ENCODE peak calls at places on chromosomes 2 and 18, in five cellular contexts. One of them, this sample, is unnamed. For H3K9me3, the result is how much of the 10 kb centered on the place peaks cover.

GRCh38 chr2:215447673-215448081 is 11.8 kb upstream of the FN1 start:
- DNase-seq in astrocyte: peak
- DNase-seq in tibial artery: no peak
- DNase-seq in breast epithelium: no peak
- DNase-seq in psoas muscle: no peak
- DNase-seq in this sample: no peak

GRCh38 chr2:74822771-74823283 is 11.1 kb upstream of the HK2 start:
- DNase-seq in tibial artery: no peak
- DNase-seq in breast epithelium: no peak
- DNase-seq in psoas muscle: no peak
- DNase-seq in astrocyte: no peak
- DNase-seq in this sample: no peak

GRCh38 chr2:199441759-199442158 is 16.0 kb downstream of the SATB2 start:
- DNase-seq in tibial artery: no peak
- DNase-seq in psoas muscle: no peak
- DNase-seq in astrocyte: no peak
- DNase-seq in breast epithelium: no peak
- DNase-seq in this sample: no peak

GRCh38 chr2:185502351-185502750 is 236.3 kb upstream of the FSIP2 start:
- DNase-seq in tibial artery: no peak
- DNase-seq in psoas muscle: no peak
- DNase-seq in astrocyte: no peak
- DNase-seq in breast epithelium: no peak
- DNase-seq in this sample: no peak

GRCh38 chr2:112869258-112869842 is 32.8 kb upstream of the IL1B start:
- DNase-seq in psoas muscle: peak
- DNase-seq in breast epithelium: peak
- DNase-seq in astrocyte: peak
- DNase-seq in tibial artery: peak
- DNase-seq in this sample: peak

GRCh38 chr2:159936471-159936870 is 125.9 kb downstream of the PLA2R1 start:
- DNase-seq in psoas muscle: no peak
- DNase-seq in breast epithelium: no peak
- DNase-seq in astrocyte: no peak
- DNase-seq in tibial artery: no peak
- DNase-seq in this sample: no peak

GRCh38 chr18:45221363-45221762 is 393.9 kb upstream of the SLC14A2 start:
- DNase-seq in tibial artery: no peak
- DNase-seq in psoas muscle: no peak
- DNase-seq in astrocyte: peak
- DNase-seq in breast epithelium: no peak
- DNase-seq in this sample: no peak

GRCh38 chr2:59276917-59277316 is 1035.8 kb upstream of the FANCL start:
- DNase-seq in tibial artery: no peak
- DNase-seq in psoas muscle: no peak
- DNase-seq in astrocyte: no peak
- DNase-seq in breast epithelium: no peak
- DNase-seq in this sample: no peak

GRCh38 chr2:224142397-224143312 is 103.6 kb upstream of the SERPINE2 start:
- DNase-seq in breast epithelium: no peak
- DNase-seq in psoas muscle: no peak
- DNase-seq in tibial artery: no peak
- DNase-seq in astrocyte: peak
- DNase-seq in this sample: no peak
- H3K9me3 ChIP-seq in breast epithelium: under half
- H3K9me3 ChIP-seq in psoas muscle: under half
- H3K9me3 ChIP-seq in tibial artery: under half
- H3K9me3 ChIP-seq in astrocyte: under half
- H3K9me3 ChIP-seq in this sample: under half

DNA sequence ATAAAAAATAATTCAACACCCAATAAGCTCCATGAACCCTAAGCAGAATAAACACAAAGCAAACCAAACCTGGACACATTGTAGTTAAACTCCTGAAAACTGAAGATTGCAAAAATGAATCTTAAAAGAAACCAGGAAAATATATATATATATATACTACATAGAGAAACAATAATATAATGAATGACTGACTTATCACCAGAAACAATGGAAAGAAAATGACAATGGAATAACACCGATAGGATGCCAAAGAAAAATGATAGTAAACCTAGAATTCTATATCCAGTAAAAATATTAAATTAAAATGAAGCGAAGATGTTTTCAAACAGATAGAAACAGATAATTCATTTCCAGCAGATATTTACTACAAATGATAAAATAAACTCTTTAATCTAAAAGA is 346.9 kb downstream of the IRS1 start:
- DNase-seq in astrocyte: no peak
- DNase-seq in breast epithelium: no peak
- DNase-seq in tibial artery: no peak
- DNase-seq in psoas muscle: no peak
- DNase-seq in this sample: no peak
- H3K9me3 ChIP-seq in astrocyte: under half
- H3K9me3 ChIP-seq in breast epithelium: under half
- H3K9me3 ChIP-seq in tibial artery: under half
- H3K9me3 ChIP-seq in psoas muscle: under half
- H3K9me3 ChIP-seq in this sample: under half

DNA sequence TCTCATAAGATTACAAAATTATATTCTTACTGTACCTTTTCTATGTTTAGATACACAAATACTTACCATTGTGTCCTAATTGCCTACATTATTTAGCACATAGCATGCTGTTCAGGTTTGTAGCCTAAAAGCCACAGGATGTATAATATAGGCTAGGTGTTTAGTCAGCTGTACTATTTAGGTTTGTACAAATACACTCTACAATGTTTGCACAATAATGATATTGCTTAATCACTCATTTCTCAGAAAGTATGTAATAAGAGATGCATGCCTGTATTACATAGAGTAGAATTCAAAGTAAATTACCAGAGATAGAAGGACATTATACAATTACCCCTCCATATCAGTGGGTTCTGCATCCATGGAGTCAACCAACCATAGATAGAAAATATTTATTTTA is 201.1 kb upstream of the COL3A1 start:
- DNase-seq in psoas muscle: no peak
- DNase-seq in astrocyte: peak
- DNase-seq in breast epithelium: no peak
- DNase-seq in tibial artery: no peak
- DNase-seq in this sample: no peak
- H3K9me3 ChIP-seq in psoas muscle: under half
- H3K9me3 ChIP-seq in astrocyte: under half
- H3K9me3 ChIP-seq in breast epithelium: under half
- H3K9me3 ChIP-seq in tibial artery: under half
- H3K9me3 ChIP-seq in this sample: under half

GRCh38 chr18:14965553-14965952 is 217.6 kb downstream of the ANKRD30B start:
- DNase-seq in astrocyte: no peak
- DNase-seq in breast epithelium: no peak
- DNase-seq in tibial artery: no peak
- DNase-seq in psoas muscle: no peak
- DNase-seq in this sample: no peak
- H3K9me3 ChIP-seq in astrocyte: under half
- H3K9me3 ChIP-seq in breast epithelium: under half
- H3K9me3 ChIP-seq in tibial artery: under half
- H3K9me3 ChIP-seq in psoas muscle: under half
- H3K9me3 ChIP-seq in this sample: under half

DNA sequence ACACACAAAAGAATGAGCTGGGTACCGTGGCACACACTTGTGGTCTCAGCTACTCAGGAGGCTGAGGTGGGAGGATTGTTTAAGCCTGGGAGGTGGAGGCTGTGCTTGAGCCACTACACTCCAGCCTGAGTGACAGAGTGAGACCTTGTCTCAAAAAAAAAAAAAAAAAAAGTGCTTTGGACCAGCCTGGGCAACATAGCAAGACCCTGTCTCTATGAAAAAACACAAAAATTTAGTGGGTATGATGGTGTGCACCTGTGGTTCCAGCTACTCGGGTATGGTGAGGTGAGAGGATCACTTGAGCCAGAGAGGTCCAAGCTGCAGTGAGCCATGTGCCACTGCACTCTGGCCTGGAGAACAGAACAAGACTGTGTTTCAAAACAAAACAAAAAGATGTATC is 10.4 kb downstream of the ZNF512 start:
- DNase-seq in tibial artery: no peak
- DNase-seq in psoas muscle: no peak
- DNase-seq in astrocyte: no peak
- DNase-seq in breast epithelium: no peak
- DNase-seq in this sample: no peak
- H3K9me3 ChIP-seq in tibial artery: under half
- H3K9me3 ChIP-seq in psoas muscle: under half
- H3K9me3 ChIP-seq in astrocyte: under half
- H3K9me3 ChIP-seq in breast epithelium: under half
- H3K9me3 ChIP-seq in this sample: under half

DNA sequence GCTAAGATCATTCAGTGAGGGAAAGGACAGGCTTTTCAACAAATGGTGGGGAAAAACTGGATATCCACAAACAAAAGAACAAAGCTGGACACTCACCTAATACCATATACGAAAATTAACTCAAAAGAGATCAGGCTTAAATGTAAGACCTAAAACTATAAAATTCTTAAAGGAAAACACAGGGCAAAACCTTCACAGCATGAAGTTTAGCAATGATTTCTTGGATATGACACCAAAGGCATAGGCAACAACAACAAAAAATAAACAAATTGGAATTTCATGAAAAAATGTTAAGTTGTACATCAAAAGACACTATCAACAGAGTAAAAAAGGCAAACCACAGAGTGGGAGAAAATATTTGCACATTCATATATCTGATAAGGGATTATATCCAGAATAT is 28.3 kb downstream of the PIAS2 start:
- DNase-seq in tibial artery: no peak
- DNase-seq in psoas muscle: no peak
- DNase-seq in breast epithelium: no peak
- DNase-seq in astrocyte: no peak
- DNase-seq in this sample: no peak
- H3K9me3 ChIP-seq in tibial artery: under half
- H3K9me3 ChIP-seq in psoas muscle: under half
- H3K9me3 ChIP-seq in breast epithelium: under half
- H3K9me3 ChIP-seq in astrocyte: under half
- H3K9me3 ChIP-seq in this sample: under half

GRCh38 chr2:240784629-240785423 is 35.2 kb downstream of the KIF1A start:
- DNase-seq in tibial artery: no peak
- DNase-seq in psoas muscle: peak
- DNase-seq in astrocyte: no peak
- DNase-seq in breast epithelium: no peak
- DNase-seq in this sample: no peak
- H3K9me3 ChIP-seq in tibial artery: under half
- H3K9me3 ChIP-seq in psoas muscle: under half
- H3K9me3 ChIP-seq in astrocyte: under half
- H3K9me3 ChIP-seq in breast epithelium: under half
- H3K9me3 ChIP-seq in this sample: under half

GRCh38 chr2:85942346-85942957 is 53.7 kb upstream of the ST3GAL5 start:
- DNase-seq in astrocyte: no peak
- DNase-seq in breast epithelium: no peak
- DNase-seq in psoas muscle: no peak
- DNase-seq in tibial artery: no peak
- DNase-seq in this sample: no peak
- H3K9me3 ChIP-seq in astrocyte: under half
- H3K9me3 ChIP-seq in breast epithelium: under half
- H3K9me3 ChIP-seq in psoas muscle: under half
- H3K9me3 ChIP-seq in tibial artery: under half
- H3K9me3 ChIP-seq in this sample: under half